ENCODE peak calls at places on chromosomes 12 and 14, in nine cellular contexts. Q is retinal pigment epithelial cell; S is WERI-Rb-1; E is HT1080; R is activated T-cell treated with anti-CD3 and anti-CD28 coated beads for 1 hour; V is nucleus accumbens; G is amniotic stem cell; M is tibial nerve; P is activated CD4-positive, alpha-beta T cell treated with anti-CD3 and anti-CD28 coated beads, Interleukin-2, amount 10 ng/mL, durations not matched to agents 24 days and 14 days. U is an unnamed sample.
A peak's percentile ranks its signal among the peaks of the same experiment; 100 is the strongest.

GRCh38 chr12:72075891-72076557 is 137.4 kb downstream of the TPH2 start:
- DNase-seq in Q (no peak), S (peak; percentile 78), E (no peak), R (no peak), V (no peak), G (no peak), M (no peak), P (no peak), U (no peak)

GRCh38 chr12:65608319-65608916 is 215.9 kb upstream of the HMGA2 start:
- DNase-seq in Q (no peak), S (no peak), E (peak; percentile 53), R (no peak), V (no peak), G (no peak), M (no peak), P (no peak), U (peak; percentile 55)

GRCh38 chr14:63933701-63934100 is 80.9 kb downstream of the SYNE2 start:
- DNase-seq in Q (no peak), S (no peak), E (no peak), R (no peak), V (no peak), G (no peak), M (no peak), P (no peak), U (no peak)

GRCh38 chr14:72547999-72548398 is 345.9 kb downstream of the DPF3 start:
- DNase-seq in Q (no peak), S (peak; percentile 22), E (no peak), R (no peak), V (no peak), G (no peak), M (no peak), P (no peak), U (peak; percentile 15)

GRCh38 chr14:50932159-50932558 is 12.1 kb downstream of the PYGL start:
- DNase-seq in Q (no peak), S (no peak), E (no peak), R (no peak), V (no peak), G (no peak), M (no peak), P (no peak), U (no peak)

GRCh38 chr12:34400423-34400881 is 378.2 kb downstream of the ALG10 start:
- DNase-seq in Q (no peak), S (no peak), E (no peak), R (no peak), V (no peak), G (no peak), M (no peak), P (no peak), U (no peak)

GRCh38 chr12:15152456-15152855 is 68.8 kb downstream of the RERG start:
- DNase-seq in Q (no peak), S (no peak), E (no peak), R (no peak), V (no peak), G (no peak), M (no peak), P (no peak), U (no peak)

GRCh38 chr12:98578821-98579220 is 14.7 kb upstream of the SLC25A3 start:
- DNase-seq in Q (no peak), S (no peak), E (peak; percentile 65), R (no peak), V (no peak), G (no peak), M (no peak), P (no peak), U (no peak)

GRCh38 chr12:1367731-1368285 is 226.6 kb downstream of the FBXL14 start:
- DNase-seq in Q (no peak), S (no peak), E (no peak), R (no peak), V (no peak), G (no peak), M (no peak), P (no peak), U (no peak)

GRCh38 chr12:113214938-113215400 is 6.3 kb upstream of the TPCN1 start:
- DNase-seq in Q (peak; percentile 88), S (no peak), E (peak; percentile 99), R (no peak), V (no peak), G (peak; percentile 95), M (peak; percentile 73), P (peak; percentile 67), U (peak; percentile 99)

GRCh38 chr12:131963381-131963780 is 13.6 kb downstream of the EP400 start:
- DNase-seq in Q (no peak), S (no peak), E (no peak), R (no peak), V (no peak), G (no peak), M (no peak), P (peak; percentile 71), U (no peak)

GRCh38 chr12:121983546-121984205 is 38.0 kb upstream of the BCL7A start:
- DNase-seq in Q (no peak), S (no peak), E (no peak), R (no peak), V (no peak), G (no peak), M (no peak), P (no peak), U (no peak)

GRCh38 chr12:13956060-13956590 is 25.3 kb downstream of the GRIN2B start:
- DNase-seq in Q (no peak), S (no peak), E (no peak), R (no peak), V (no peak), G (no peak), M (no peak), P (no peak), U (no peak)

GRCh38 chr12:105218434-105218833 is 17.5 kb downstream of the APPL2 start:
- DNase-seq in Q (no peak), S (no peak), E (no peak), R (no peak), V (no peak), G (no peak), M (no peak), P (no peak), U (no peak)

GRCh38 chr14:106876711-106877110 is 1350.3 kb downstream of the TMEM121 start:
- DNase-seq in Q (no peak), S (no peak), E (no peak), R (no peak), V (no peak), G (no peak), M (no peak), P (no peak), U (no peak)

U was measured in amniotic epithelial cell.